ENCODE peak calls at places on chromosomes 16 and 17, in five cellular contexts. D is H9, Q is H1, G is neuronal stem cell, B is trophoblast cell. I is an unnamed sample.

GRCh38 chr16:24915576-24915975 is 69.8 kb downstream of the SLC5A11 start:
- DNase-seq in G (no peak), Q (no peak), D (no peak), B (no peak), I (no peak)

GRCh38 chr17:59454633-59455105 is 110.7 kb upstream of the DHX40 start:
- DNase-seq in B (peak), Q (no peak), D (no peak), G (no peak), I (no peak)

GRCh38 chr16:19912445-19913305 is 28.0 kb upstream of the GPRC5B start:
- DNase-seq in B (no peak), D (no peak), Q (no peak), G (no peak), I (peak)

GRCh38 chr17:72635034-72635654 is 457.3 kb downstream of the SLC39A11 start:
- DNase-seq in Q (no peak), D (no peak), B (no peak), G (no peak), I (no peak)

GRCh38 chr16:73058221-73058615 is 10.3 kb upstream of the ZFHX3 start:
- DNase-seq in B (peak), Q (peak), G (peak), D (no peak), I (peak)

GRCh38 chr17:5485270-5486205 is at the start of gene DERL2:
- DNase-seq in G (peak), Q (peak), B (peak), D (no peak), I (no peak)

GRCh38 chr17:37488009-37488604 is 1.6 kb upstream of the DUSP14 start:
- DNase-seq in B (peak), Q (no peak), G (no peak), D (no peak), I (peak)

GRCh38 chr16:24701521-24701951 is 27.9 kb upstream of the TNRC6A start:
- DNase-seq in Q (no peak), G (no peak), D (no peak), B (no peak), I (peak)

GRCh38 chr16:88697831-88698693 is 8.1 kb downstream of the RNF166 start:
- DNase-seq in Q (no peak), G (no peak), B (no peak), D (peak), I (no peak)

GRCh38 chr17:1720856-1721386 is 3.6 kb upstream of the WDR81 start:
- DNase-seq in B (peak), D (peak), Q (peak), G (no peak), I (peak)

GRCh38 chr16:2486645-2487516 is 12.0 kb downstream of the TBC1D24 start:
- DNase-seq in D (no peak), G (no peak), B (peak), Q (no peak), I (no peak)

GRCh38 chr17:27245230-27245696 is 48.7 kb upstream of the WSB1 start:
- DNase-seq in Q (peak), B (peak), D (peak), G (peak), I (peak)

GRCh38 chr17:68290268-68290954 is 516 bp downstream of the SLC16A6 start:
- DNase-seq in Q (peak), D (peak), G (no peak), B (peak), I (peak)

GRCh38 chr17:27355419-27355818 is 61.5 kb downstream of the WSB1 start:
- DNase-seq in G (no peak), D (no peak), B (no peak), Q (no peak), I (no peak)

GRCh38 chr17:199806-200603 is 18.6 kb upstream of the DOC2B start:
- DNase-seq in Q (peak), B (no peak), D (no peak), G (no peak), I (no peak)

GRCh38 chr17:17457680-17458079 is 19.1 kb upstream of the MED9 start:
- DNase-seq in D (no peak), B (no peak), Q (no peak), G (no peak), I (no peak)

GRCh38 chr17:17456251-17456650 is 20.5 kb upstream of the MED9 start:
- DNase-seq in G (no peak), B (no peak), D (no peak), Q (no peak), I (no peak)

GRCh38 chr17:17455173-17455572 is 21.6 kb upstream of the MED9 start:
- DNase-seq in B (no peak), Q (no peak), G (no peak), D (no peak), I (no peak)

GRCh38 chr17:17453088-17453487 is 23.7 kb upstream of the MED9 start:
- DNase-seq in Q (no peak), D (peak), G (no peak), B (no peak), I (no peak)

GRCh38 chr17:17454276-17454675 is 22.5 kb upstream of the MED9 start:
- DNase-seq in B (no peak), G (no peak), Q (no peak), D (no peak), I (no peak)
- H2BK12ac ChIP-seq in B (no peak), G (no peak), Q (no peak), D (no peak), I (no peak)

DNA sequence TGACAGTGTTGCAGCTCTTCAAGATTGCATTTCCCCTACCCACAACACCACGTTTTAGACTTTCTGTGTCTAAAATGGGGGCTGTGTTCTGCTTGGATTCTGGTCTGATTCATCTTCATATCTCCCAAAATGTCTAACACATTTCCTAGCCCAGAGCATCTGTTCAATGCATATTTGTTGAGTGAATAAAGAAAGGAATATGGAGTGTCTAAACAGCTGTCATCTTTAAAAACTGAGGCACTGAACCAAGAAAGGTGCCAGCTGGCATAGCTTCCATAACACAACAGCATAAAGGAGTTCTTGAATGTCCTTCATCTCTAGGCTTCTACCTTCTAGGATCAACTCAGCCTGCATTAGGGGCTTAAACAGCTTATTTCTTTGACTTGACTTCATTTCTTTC is 67.4 kb downstream of the CDH11 start:
- DNase-seq in Q (no peak), G (no peak), B (no peak), D (no peak), I (no peak)
- H3K18ac ChIP-seq in Q (no peak), G (no peak), B (no peak), D (no peak), I (no peak)

DNA sequence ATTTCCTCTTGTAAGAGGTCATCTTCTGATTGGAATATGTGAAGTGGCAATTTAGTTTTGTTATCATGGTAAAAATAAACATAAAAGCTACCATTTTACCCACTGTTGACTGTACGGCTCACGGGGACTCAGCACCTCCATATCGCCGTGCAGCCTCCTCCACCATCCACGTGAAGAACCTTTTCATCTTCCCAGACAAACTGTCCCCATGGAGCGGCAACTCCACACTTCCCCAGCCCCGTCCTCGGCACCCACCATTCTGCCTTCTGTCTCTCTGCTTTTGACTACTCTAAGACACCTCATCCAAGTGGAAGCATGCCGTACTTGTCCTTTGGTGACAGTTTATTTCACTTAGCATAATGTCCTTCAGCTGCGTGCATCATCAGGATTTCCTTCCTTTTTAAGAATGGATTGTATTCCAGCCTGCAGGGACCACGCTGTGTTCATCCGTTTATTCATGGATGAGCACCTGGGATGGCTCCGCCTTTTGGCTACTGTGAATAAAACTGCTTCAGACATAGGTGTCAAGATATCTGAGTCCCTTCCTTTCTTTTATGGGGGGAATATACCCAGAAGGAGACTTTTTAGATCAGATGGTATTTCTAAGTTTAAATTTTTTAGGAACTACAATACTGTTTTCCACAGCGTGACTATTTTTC is 14.3 kb downstream of the FBXO31 start:
- DNase-seq in B (no peak), Q (no peak), G (no peak), D (no peak), I (no peak)
- H3K27ac ChIP-seq in B (no peak), Q (no peak), G (no peak), D (no peak), I (no peak)

GRCh38 chr17:82551779-82552457 is 32.4 kb downstream of the FOXK2 start:
- DNase-seq in D (peak), Q (no peak), G (no peak), B (peak), I (peak)
- H2BK12ac ChIP-seq in D (no peak), Q (no peak), G (no peak), B (no peak), I (no peak)

GRCh38 chr17:20203761-20204263 is 194.7 kb downstream of the SPECC1 start:
- DNase-seq in G (no peak), B (no peak), D (no peak), Q (no peak), I (peak)
- H3K18ac ChIP-seq in G (no peak), B (no peak), D (no peak), Q (peak), I (peak)

GRCh38 chr17:61384384-61385090 is 15.1 kb upstream of the TBX2 start:
- DNase-seq in G (no peak), B (no peak), D (no peak), Q (no peak), I (no peak)

GRCh38 chr17:61381537-61381936 is 18.1 kb upstream of the TBX2 start:
- DNase-seq in D (no peak), G (no peak), Q (no peak), B (no peak), I (no peak)

GRCh38 chr17:61380836-61381525 is 18.7 kb upstream of the TBX2 start:
- DNase-seq in D (no peak), Q (no peak), G (no peak), B (no peak), I (no peak)

GRCh38 chr17:61383689-61384201 is 15.9 kb upstream of the TBX2 start:
- DNase-seq in D (no peak), Q (no peak), G (no peak), B (no peak), I (no peak)

GRCh38 chr17:61382796-61383688 is 16.6 kb upstream of the TBX2 start:
- DNase-seq in D (no peak), Q (no peak), B (no peak), G (no peak), I (no peak)
- H3K27ac ChIP-seq in D (no peak), Q (no peak), B (no peak), G (no peak), I (no peak)

DNA sequence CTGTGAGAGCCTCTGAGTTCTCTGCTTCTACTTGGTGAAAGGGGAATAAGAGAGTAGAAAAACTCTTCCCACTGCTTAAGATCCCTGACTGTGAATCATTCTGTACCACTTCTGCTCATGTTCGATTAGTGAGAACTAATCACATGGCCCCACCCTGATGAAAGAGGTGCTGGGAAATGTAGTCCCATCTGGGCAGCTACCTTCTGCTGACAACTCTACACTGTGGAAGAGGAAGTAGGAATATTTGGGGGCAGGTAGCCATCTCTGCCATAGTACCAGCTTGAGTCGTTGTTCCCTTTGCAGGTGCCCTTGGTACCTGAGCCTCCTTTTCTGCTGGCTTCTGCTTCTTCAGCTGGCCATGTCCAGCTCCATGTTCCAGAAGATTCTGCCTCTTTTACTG is 30.0 kb downstream of the NKD1 start:
- DNase-seq in G (no peak), Q (no peak), B (no peak), D (no peak), I (no peak)
- H2BK12ac ChIP-seq in G (no peak), Q (no peak), B (no peak), D (no peak), I (no peak)

GRCh38 chr17:78969865-78970264 is 9.9 kb downstream of the LGALS3BP start:
- DNase-seq in G (no peak), B (no peak), Q (no peak), D (no peak), I (no peak)

GRCh38 chr17:78965369-78965982 is 14.2 kb downstream of the LGALS3BP start:
- DNase-seq in G (no peak), Q (no peak), B (peak), D (peak), I (no peak)

GRCh38 chr17:78966906-78967600 is 12.7 kb downstream of the LGALS3BP start:
- DNase-seq in B (peak), Q (no peak), D (peak), G (no peak), I (no peak)

GRCh38 chr17:78966123-78966813 is 13.5 kb downstream of the LGALS3BP start:
- DNase-seq in Q (no peak), G (no peak), D (peak), B (peak), I (no peak)

GRCh38 chr17:78967782-78968362 is 11.9 kb downstream of the LGALS3BP start:
- DNase-seq in D (no peak), B (peak), Q (no peak), G (no peak), I (no peak)
- H3K18ac ChIP-seq in D (no peak), B (no peak), Q (no peak), G (no peak), I (no peak)

GRCh38 chr17:56595831-56596740 is 2.6 kb downstream of the NOG start:
- DNase-seq in Q (peak), G (peak), B (peak), D (peak), I (peak)

GRCh38 chr17:56592487-56593072 is 919 bp upstream of the NOG start:
- DNase-seq in B (peak), G (peak), D (peak), Q (peak), I (peak)

GRCh38 chr17:56594528-56595418 is 1.3 kb downstream of the NOG start:
- DNase-seq in G (peak), B (peak), D (peak), Q (peak), I (peak)

GRCh38 chr17:56593741-56594527 is 435 bp downstream of the NOG start:
- DNase-seq in Q (peak), D (peak), B (peak), G (no peak), I (peak)

DNA sequence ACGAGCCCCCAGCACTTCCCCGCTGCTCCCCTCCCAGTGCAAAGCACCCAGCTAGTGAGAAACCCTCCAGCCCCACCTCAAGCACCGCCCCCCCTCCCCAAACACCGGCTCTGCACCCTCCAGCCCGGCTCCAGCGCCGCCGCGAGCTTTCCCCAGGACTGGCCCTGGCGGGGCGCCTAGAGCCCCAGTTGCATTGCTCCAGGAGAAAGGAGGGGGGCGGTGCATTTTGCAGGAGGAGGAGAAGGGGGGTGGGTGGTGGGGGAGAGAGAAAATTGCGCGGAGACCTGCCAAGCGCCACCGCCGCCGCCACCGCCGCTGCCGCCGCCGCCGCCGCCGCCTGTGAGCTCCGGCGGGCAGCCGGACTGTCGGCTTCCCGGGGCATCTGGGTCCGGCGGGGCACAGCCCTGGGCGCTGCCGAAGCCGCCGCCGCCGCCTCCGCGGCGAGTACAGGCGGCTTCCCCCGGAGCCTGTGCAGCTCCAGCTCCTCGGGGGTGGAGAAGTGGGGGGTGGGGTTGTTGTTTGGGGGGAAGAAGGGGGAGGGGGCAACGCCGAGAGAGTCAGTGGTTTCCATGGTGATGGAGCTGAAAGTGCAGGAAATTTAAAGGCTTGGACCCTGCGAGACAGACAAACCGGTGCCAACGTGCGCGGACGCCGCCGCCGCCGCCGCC is at the start of gene NOG:
- DNase-seq in G (peak), Q (peak), B (peak), D (peak), I (peak)
- H3K27ac ChIP-seq in G (peak), Q (no peak), B (peak), D (no peak), I (no peak)

GRCh38 chr17:29256735-29257466 is 10.2 kb downstream of the CRYBA1 start:
- DNase-seq in B (no peak), G (no peak), Q (no peak), D (no peak), I (no peak)
- H2BK12ac ChIP-seq in B (no peak), G (no peak), Q (no peak), D (no peak), I (no peak)

I was measured in mesenchymal stem cell.